ENCODE peak calls at places on chromosomes 11 and 22, in five cellular contexts. B, E, I, A and M are unnamed samples.

GRCh38 chr22:42939451-42939881 is 75.5 kb downstream of the PACSIN2 start:
- DNase-seq in B (no peak), E (peak; percentile 69), I (no peak), A (no peak), M (no peak)

GRCh38 chr11:104967493-104968364 is 645 bp downstream of the CASP4 start:
- DNase-seq in B (no peak), E (no peak), I (no peak), A (no peak), M (peak; percentile 31)

GRCh38 chr22:33018232-33018864 is 39.8 kb downstream of the SYN3 start:
- DNase-seq in B (peak; percentile 70), E (peak; percentile 45), I (peak; percentile 75), A (peak; percentile 39), M (peak; percentile 40)

GRCh38 chr11:35919244-35919643 is 24.6 kb upstream of the LDLRAD3 start:
- DNase-seq in B (no peak), E (no peak), I (no peak), A (no peak), M (no peak)

GRCh38 chr11:73330569-73331093 is 22.6 kb downstream of the ARHGEF17 start:
- DNase-seq in B (no peak), E (no peak), I (peak; percentile 75), A (no peak), M (no peak)

GRCh38 chr11:120131941-120132644 is 5.8 kb downstream of the TRIM29 start:
- DNase-seq in B (peak; percentile 23), E (peak; percentile 53), I (no peak), A (no peak), M (peak; percentile 58)

GRCh38 chr11:121591405-121592033 is 138.8 kb upstream of the SORL1-AS1 start:
- DNase-seq in B (peak; percentile 69), E (peak; percentile 81), I (peak; percentile 88), A (peak; percentile 64), M (peak; percentile 80)

GRCh38 chr22:46122511-46122971 is 27.8 kb upstream of the PPARA start:
- DNase-seq in B (peak; percentile 79), E (peak; percentile 82), I (peak; percentile 80), A (peak; percentile 72), M (peak; percentile 58)

GRCh38 chr11:134047586-134047999 is 21.3 kb upstream of the JAM3 start:
- DNase-seq in B (no peak), E (peak; percentile 67), I (no peak), A (peak; percentile 77), M (peak; percentile 31)

GRCh38 chr22:17842386-17842785 is 68.1 kb upstream of the BID start:
- DNase-seq in B (peak; percentile 83), E (no peak), I (no peak), A (no peak), M (no peak)

GRCh38 chr11:93822359-93822758 is 28.1 kb downstream of the VSTM5 start:
- DNase-seq in B (no peak), E (no peak), I (no peak), A (no peak), M (no peak)

GRCh38 chr11:61585115-61585514 is 4.2 kb upstream of the SYT7 start:
- DNase-seq in B (no peak), E (no peak), I (no peak), A (no peak), M (no peak)

GRCh38 chr11:67113231-67113721 is 5.8 kb upstream of the KDM2A start:
- DNase-seq in B (no peak), E (no peak), I (no peak), A (no peak), M (no peak)

GRCh38 chr11:11414996-11415395 is 61.9 kb upstream of the CSNK2A3 start:
- DNase-seq in B (no peak), E (no peak), I (no peak), A (no peak), M (no peak)

GRCh38 chr11:2573240-2574042 is 126.4 kb downstream of the KCNQ1OT1 start:
- DNase-seq in B (no peak), E (no peak), I (no peak), A (no peak), M (no peak)

GRCh38 chr11:65900125-65900898 is at the start of gene FOSL1:
- DNase-seq in B (peak; percentile 83), E (peak; percentile 96), I (peak; percentile 95), A (peak; percentile 86), M (peak; percentile 94)

GRCh38 chr11:9060700-9061111 is 30.7 kb downstream of the SCUBE2 start:
- DNase-seq in B (no peak), E (no peak), I (no peak), A (no peak), M (no peak)

GRCh38 chr11:12288212-12288933 is 89.0 kb upstream of the PARVA start:
- DNase-seq in B (peak; percentile 73), E (peak; percentile 87), I (peak; percentile 91), A (peak; percentile 73), M (peak; percentile 63)

GRCh38 chr11:119284344-119285157 is 32.4 kb downstream of the MCAM start:
- DNase-seq in B (no peak), E (no peak), I (peak; percentile 28), A (no peak), M (peak; percentile 51)

GRCh38 chr22:20536590-20537324 is 29.3 kb downstream of the MED15 start:
- DNase-seq in B (no peak), E (no peak), I (no peak), A (peak; percentile 65), M (no peak)

GRCh38 chr11:134480129-134480652 is 68.1 kb upstream of the B3GAT1 start:
- DNase-seq in B (no peak), E (no peak), I (no peak), A (no peak), M (no peak)

GRCh38 chr22:39563571-39564428 is 6.8 kb upstream of the CACNA1I start:
- DNase-seq in B (no peak), E (no peak), I (no peak), A (no peak), M (no peak)

DNA sequence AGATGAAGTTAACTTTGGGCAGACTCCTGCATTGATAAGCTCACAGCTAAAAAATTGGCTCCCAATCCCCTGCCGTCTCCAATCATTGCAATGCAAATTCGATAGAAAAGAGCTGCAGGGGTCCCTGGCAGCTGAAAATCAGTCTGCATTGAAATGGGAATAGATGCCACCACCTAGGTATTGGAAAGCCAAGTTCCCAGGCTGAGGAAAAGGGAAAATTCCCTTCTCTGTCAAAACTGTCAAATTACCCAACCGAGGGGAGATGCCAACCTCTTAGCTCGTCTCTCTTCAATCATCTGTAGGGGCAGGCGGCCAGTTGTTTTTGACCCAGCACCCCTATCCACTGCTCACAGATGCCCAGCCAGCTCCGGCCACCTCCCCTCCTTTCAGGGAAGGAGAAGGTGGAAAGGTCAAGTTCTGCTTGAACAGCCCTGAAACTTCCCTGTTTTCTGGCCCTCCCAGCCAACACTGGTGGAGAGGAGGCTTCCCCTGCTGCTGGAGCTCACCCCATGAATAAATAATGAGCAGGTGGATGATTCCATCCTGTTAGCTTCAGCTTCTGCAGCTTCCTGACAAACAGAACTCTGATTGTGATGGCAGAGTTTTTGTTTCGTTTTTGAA is 916.3 kb downstream of the TBC1D22A start:
- DNase-seq in B (no peak), E (no peak), I (no peak), A (no peak), M (no peak)
- H3K27ac ChIP-seq in B (no peak overlapping the region), E (no peak overlapping the region), I (no peak overlapping the region), A (no peak overlapping the region), M (no peak overlapping the region)

GRCh38 chr11:130868087-130868486 is 48.2 kb downstream of the SNX19 start:
- DNase-seq in B (no peak), E (no peak), I (no peak), A (no peak), M (no peak)

GRCh38 chr11:130866831-130867230 is 49.4 kb downstream of the SNX19 start:
- DNase-seq in B (no peak), E (no peak), I (no peak), A (peak; percentile 22), M (no peak)

GRCh38 chr11:130865091-130865771 is 51.0 kb downstream of the SNX19 start:
- DNase-seq in B (peak; percentile 62), E (no peak), I (peak; percentile 11), A (peak; percentile 54), M (no peak)

GRCh38 chr11:130868865-130869264 is 47.4 kb downstream of the SNX19 start:
- DNase-seq in B (no peak), E (no peak), I (no peak), A (no peak), M (no peak)

DNA sequence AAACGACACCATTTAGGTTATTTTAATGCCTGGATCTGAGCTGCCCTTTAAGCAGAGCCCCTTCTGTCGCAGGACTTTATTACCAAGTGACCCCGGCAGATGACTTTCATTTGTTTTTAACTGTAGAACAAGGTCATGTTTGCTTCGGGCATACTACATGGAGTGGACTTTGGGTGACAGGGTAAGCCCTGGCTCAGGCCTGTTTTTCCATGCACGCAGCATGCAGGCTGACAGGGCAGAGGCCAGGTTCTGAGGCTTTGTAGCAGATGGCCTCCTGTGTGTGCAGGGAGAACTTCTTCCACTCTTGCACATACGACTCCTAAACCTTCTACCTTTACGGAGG is 50.5 kb downstream of the SNX19 start:
- DNase-seq in B (peak; percentile 90), E (no peak), I (peak; percentile 26), A (peak; percentile 33), M (no peak)
- H3K27ac ChIP-seq in B (peak overlapping the region; percentile 93), E (no peak overlapping the region), I (peak overlapping the region; percentile 50), A (peak overlapping the region; percentile 69), M (no peak overlapping the region)

GRCh38 chr11:124745835-124746620 is 6.0 kb downstream of the VSIG2 start:
- DNase-seq in B (no peak), E (peak; percentile 87), I (peak; percentile 60), A (no peak), M (peak; percentile 47)
- H3K27ac ChIP-seq in B (peak overlapping the region; percentile 43), E (peak overlapping the region; percentile 67), I (peak overlapping the region; percentile 70), A (peak overlapping the region; percentile 9), M (peak overlapping the region; percentile 36)

GRCh38 chr11:69640260-69640994 is 529 bp upstream of the CCND1 start:
- DNase-seq in B (no peak), E (peak; percentile 62), I (no peak), A (peak; percentile 53), M (no peak)

GRCh38 chr11:69642549-69642912 is 1.6 kb downstream of the CCND1 start:
- DNase-seq in B (peak; percentile 68), E (peak; percentile 67), I (peak; percentile 55), A (peak; percentile 59), M (no peak)

GRCh38 chr11:69641681-69642548 is 959 bp downstream of the CCND1 start:
- DNase-seq in B (no peak), E (peak; percentile 26), I (no peak), A (no peak), M (no peak)

GRCh38 chr11:69639843-69640242 is 1.1 kb upstream of the CCND1 start:
- DNase-seq in B (no peak), E (no peak), I (no peak), A (no peak), M (no peak)

GRCh38 chr11:69640995-69641581 is at the start of gene CCND1:
- DNase-seq in B (peak; percentile 88), E (peak; percentile 82), I (peak; percentile 92), A (peak; percentile 83), M (peak; percentile 78)
- H3K27ac ChIP-seq in B (peak within 1 kb of the TSS; percentile 84), E (peak within 1 kb of the TSS; percentile 73), I (peak within 1 kb of the TSS; percentile 94), A (peak within 1 kb of the TSS; percentile 89), M (peak within 1 kb of the TSS; percentile 87)